ENCODE peak calls at places on chromosomes 5 and 9, in six cellular contexts. Y is nephron progenitor cell, B is A549, X is fibroblast of pulmonary artery, C is B cell, F is heart right ventricle. S is an unnamed sample.

GRCh38 chr9:136864996-136865767 is 926 bp downstream of the EDF1 start:
- DNase-seq in Y (no peak), F (no peak), X (no peak), C (peak), B (no peak), S (no peak)

GRCh38 chr5:144369001-144369400 is 198.3 kb downstream of the KCTD16 start:
- DNase-seq in B (no peak), F (no peak), C (no peak), Y (peak), X (no peak), S (no peak)

GRCh38 chr5:93092349-93093105 is 488.5 kb downstream of the NR2F1-AS1 start:
- DNase-seq in Y (no peak), F (no peak), B (no peak), C (no peak), X (peak), S (no peak)

GRCh38 chr5:53923969-53924876 is 363.8 kb downstream of the NDUFS4 start:
- DNase-seq in F (no peak), X (peak), C (no peak), Y (no peak), B (no peak), S (no peak)

GRCh38 chr5:139689631-139690384 is 41.7 kb downstream of the CXXC5 start:
- DNase-seq in B (peak), X (peak), C (peak), Y (peak), F (no peak), S (peak)

GRCh38 chr9:15711531-15712295 is 158.9 kb downstream of the CCDC171 start:
- DNase-seq in X (peak), C (no peak), F (no peak), B (no peak), Y (no peak), S (no peak)

GRCh38 chr5:37767961-37768360 is 71.9 kb downstream of the GDNF start:
- DNase-seq in F (no peak), C (no peak), B (no peak), Y (no peak), X (no peak), S (no peak)

GRCh38 chr9:38259519-38260218 is 132.8 kb upstream of the ALDH1B1 start:
- DNase-seq in C (no peak), F (no peak), B (no peak), Y (no peak), X (no peak), S (no peak)

GRCh38 chr9:114487607-114488300 is 17.5 kb downstream of the WHRN start:
- DNase-seq in C (peak), F (peak), X (peak), Y (peak), B (peak), S (peak)

GRCh38 chr9:123359546-123359945 is 3.5 kb downstream of the CRB2 start:
- DNase-seq in X (no peak), C (no peak), Y (no peak), B (no peak), F (no peak), S (no peak)

GRCh38 chr5:154138701-154139100 is 51.8 kb upstream of the GALNT10 start:
- DNase-seq in Y (no peak), X (peak), C (no peak), F (peak), B (no peak), S (no peak)

GRCh38 chr9:132458432-132458831 is 48.4 kb downstream of the CFAP77 start:
- DNase-seq in B (no peak), Y (no peak), F (no peak), C (no peak), X (no peak), S (no peak)

GRCh38 chr5:124285071-124285470 is 461.4 kb downstream of the ZNF608 start:
- DNase-seq in X (no peak), B (no peak), F (no peak), C (no peak), Y (no peak), S (no peak)

GRCh38 chr5:673140-673836 is 19.9 kb downstream of the TPPP start:
- DNase-seq in C (no peak), B (no peak), Y (no peak), F (peak), X (no peak), S (no peak)

GRCh38 chr5:171826132-171826531 is 40.5 kb downstream of the SMIM23 start:
- DNase-seq in F (no peak), Y (no peak), B (no peak), X (no peak), C (no peak), S (no peak)

GRCh38 chr5:6859001-6859400 is 145.8 kb downstream of the TENT4A start:
- DNase-seq in F (no peak), C (no peak), X (no peak), B (no peak), Y (no peak), S (no peak)

GRCh38 chr9:93465853-93466252 is 12.5 kb upstream of the FAM120AOS start:
- DNase-seq in B (no peak), Y (no peak), F (no peak), C (no peak), X (no peak), S (no peak)

GRCh38 chr5:148853868-148854267 is 27.5 kb downstream of the ADRB2 start:
- DNase-seq in X (no peak), F (no peak), B (no peak), C (no peak), Y (no peak), S (no peak)

GRCh38 chr5:58410441-58410840 is 49.4 kb downstream of the PLK2 start:
- DNase-seq in B (peak), Y (no peak), F (peak), X (peak), C (no peak), S (no peak)

GRCh38 chr5:7676455-7676854 is 174.5 kb downstream of the CFAP90 start:
- DNase-seq in C (no peak), Y (no peak), F (no peak), X (no peak), B (no peak), S (no peak)

GRCh38 chr9:108347463-108348153 is 508.2 kb downstream of the ACTL7B start:
- DNase-seq in Y (no peak), C (no peak), B (no peak), F (no peak), X (no peak), S (no peak)

GRCh38 chr5:43711496-43711895 is 108.5 kb downstream of the NNT start:
- DNase-seq in B (no peak), C (no peak), X (peak), F (no peak), Y (no peak), S (no peak)

GRCh38 chr9:123753011-123753410 is 176.9 kb downstream of the DENND1A start:
- DNase-seq in B (no peak), C (no peak), F (no peak), Y (no peak), X (no peak), S (no peak)

GRCh38 chr5:16791036-16791705 is 144.9 kb downstream of the MYO10 start:
- DNase-seq in B (peak), X (peak), F (peak), Y (peak), C (peak), S (peak)

GRCh38 chr9:133194597-133194996 is 14.5 kb downstream of the OBP2B start:
- DNase-seq in C (no peak), F (no peak), X (no peak), B (no peak), Y (no peak), S (no peak)

GRCh38 chr9:19138084-19138483 is 10.8 kb upstream of the PLIN2 start:
- DNase-seq in X (no peak), F (no peak), Y (no peak), C (no peak), B (no peak), S (no peak)

GRCh38 chr5:140328036-140328764 is 18.2 kb downstream of the HBEGF start:
- DNase-seq in Y (no peak), F (no peak), C (no peak), B (no peak), X (no peak), S (no peak)

GRCh38 chr5:141001466-141001853 is 35.2 kb downstream of the PCDHAC2 start:
- DNase-seq in B (peak), Y (peak), C (no peak), X (no peak), F (no peak), S (no peak)

GRCh38 chr5:91164424-91164823 is 218.7 kb downstream of the ARRDC3 start:
- DNase-seq in C (no peak), F (no peak), B (no peak), Y (no peak), X (no peak), S (no peak)

GRCh38 chr9:109582386-109582785 is 84.3 kb upstream of the PTPN3 start:
- DNase-seq in Y (no peak), B (no peak), F (no peak), X (no peak), C (no peak), S (no peak)

GRCh38 chr9:126131066-126132010 is 195.3 kb upstream of the MVB12B start:
- DNase-seq in X (no peak), F (no peak), C (no peak), Y (no peak), B (no peak), S (no peak)

GRCh38 chr5:36744678-36745659 is 131.6 kb upstream of the NIPBL start:
- DNase-seq in X (peak), F (peak), B (peak), C (peak), Y (peak), S (peak)

GRCh38 chr5:90000351-90000750 is 409.2 kb downstream of the CETN3 start:
- DNase-seq in F (no peak), C (peak), X (no peak), Y (no peak), B (no peak), S (no peak)

GRCh38 chr9:33161011-33161588 is 6.0 kb downstream of the B4GALT1 start:
- DNase-seq in Y (no peak), C (peak), F (peak), B (peak), X (peak), S (no peak)

GRCh38 chr9:96209407-96210031 is 92.5 kb downstream of the HSD17B3 start:
- DNase-seq in X (peak), F (no peak), Y (no peak), C (no peak), B (no peak), S (no peak)

GRCh38 chr9:107485451-107486043 is 4.0 kb downstream of the KLF4 start:
- DNase-seq in B (no peak), X (no peak), Y (no peak), C (no peak), F (no peak), S (no peak)

GRCh38 chr5:180612683-180613082 is 21.4 kb upstream of the SCGB3A1 start:
- DNase-seq in Y (no peak), B (no peak), X (no peak), F (no peak), C (no peak), S (no peak)

GRCh38 chr5:180609817-180610550 is 18.7 kb upstream of the SCGB3A1 start:
- DNase-seq in C (no peak), B (no peak), X (no peak), F (no peak), Y (no peak), S (no peak)

GRCh38 chr5:180609386-180609785 is 18.1 kb upstream of the SCGB3A1 start:
- DNase-seq in C (no peak), B (no peak), Y (no peak), F (no peak), X (no peak), S (no peak)

GRCh38 chr5:180613188-180613587 is 21.9 kb upstream of the SCGB3A1 start:
- DNase-seq in C (no peak), Y (no peak), X (no peak), B (no peak), F (no peak), S (no peak)

GRCh38 chr5:180611140-180611850 is 20.0 kb upstream of the SCGB3A1 start:
- DNase-seq in Y (no peak), B (peak), F (no peak), C (no peak), X (no peak), S (no peak)
- TF ChIP-seq CTCF in Y (no peak), B (peak), F (no peak), C (no peak), X (no peak), S (no peak)

GRCh38 chr5:145699846-145700245 is 135.3 kb downstream of the PRELID2 start:
- DNase-seq in X (no peak), F (no peak), Y (no peak), B (no peak), C (no peak), S (no peak)

GRCh38 chr5:145701404-145701803 is 133.7 kb downstream of the PRELID2 start:
- DNase-seq in X (no peak), C (no peak), F (no peak), B (no peak), Y (no peak), S (no peak)

DNA sequence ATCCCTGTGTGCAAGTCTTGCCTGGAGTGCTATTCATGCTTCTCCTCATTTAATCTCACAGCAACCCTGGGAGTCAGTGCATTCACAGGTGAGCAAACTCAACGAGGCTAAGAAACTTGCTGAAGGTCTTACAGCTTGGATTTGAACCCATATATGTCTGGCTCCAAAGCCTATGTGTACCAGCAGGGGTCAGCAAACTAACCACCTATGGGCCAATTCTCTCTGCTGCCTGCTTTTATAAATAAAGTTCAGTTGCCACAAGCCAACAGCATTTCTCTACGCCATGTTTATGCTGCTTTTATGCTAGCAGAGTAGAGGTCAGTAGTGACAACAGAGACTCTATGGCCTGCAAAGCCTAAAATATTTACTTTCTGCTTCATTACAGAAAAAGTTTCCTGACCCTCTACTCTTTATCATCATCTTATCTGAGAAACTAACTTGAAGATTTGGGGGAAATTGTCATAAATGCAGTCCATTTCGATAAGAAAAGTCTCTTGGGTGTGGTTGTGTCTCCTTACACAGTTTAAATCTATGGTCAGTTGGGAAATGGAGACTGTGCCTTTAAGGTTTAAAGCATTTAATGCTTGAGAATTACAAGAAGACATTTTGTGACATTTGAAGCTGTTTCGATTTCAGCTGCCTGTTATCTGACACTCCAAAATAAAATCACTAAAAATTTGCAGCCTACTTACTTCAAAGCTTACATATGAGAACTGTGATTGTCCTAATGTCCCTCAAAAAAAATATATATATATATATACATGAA is 137.7 kb downstream of the PRELID2 start:
- DNase-seq in F (no peak), X (peak), B (peak), Y (peak), C (no peak), S (peak)
- TF ChIP-seq CTCF in F (peak), X (peak), B (peak), Y (peak), C (no peak), S (peak)

DNA sequence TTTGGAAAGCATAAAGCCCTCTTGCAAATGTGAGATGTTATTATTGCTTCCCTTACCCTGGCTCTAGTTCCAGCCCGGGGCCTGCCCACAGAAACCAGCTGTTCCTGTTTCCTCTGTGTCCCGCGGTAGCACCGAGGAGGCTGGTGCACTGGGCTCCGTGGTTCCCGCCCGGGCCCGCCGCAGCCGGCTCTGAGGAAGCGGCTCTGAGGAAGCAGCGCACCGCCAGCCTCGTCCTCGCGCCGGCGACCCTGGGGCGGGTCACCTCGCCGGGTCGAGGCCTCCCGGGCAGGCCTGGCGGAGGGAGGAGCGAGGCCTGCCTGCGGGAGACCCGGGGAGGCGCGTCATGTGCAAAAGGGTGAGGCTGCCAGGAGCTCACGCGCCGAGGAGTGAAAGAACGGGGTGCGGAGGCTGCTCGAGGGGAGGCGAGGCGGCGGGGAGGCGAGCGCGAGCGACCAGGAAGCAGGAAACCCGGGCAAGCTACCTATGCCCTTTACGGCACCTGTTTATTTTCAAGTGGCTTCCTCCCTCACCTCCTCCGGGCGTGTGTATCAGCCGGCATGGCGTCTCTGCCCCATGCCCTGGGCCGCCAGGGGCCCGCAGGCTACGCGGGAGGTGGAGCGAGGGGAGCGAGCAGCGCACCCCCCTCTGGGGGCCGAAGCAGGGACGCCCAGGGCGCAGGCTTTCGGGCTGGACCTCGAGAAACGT is 61.3 kb upstream of the MEGF10 start:
- DNase-seq in Y (peak), F (peak), X (peak), C (peak), B (peak), S (peak)
- TF ChIP-seq CTCF in Y (no peak), F (no peak), X (no peak), C (no peak), B (no peak), S (no peak)

GRCh38 chr5:80093796-80094195 is 58.6 kb downstream of the THBS4 start:
- DNase-seq in B (no peak), C (no peak), Y (peak), X (no peak), F (no peak), S (no peak)
- TF ChIP-seq CTCF in B (no peak), C (no peak), Y (no peak), X (no peak), F (no peak), S (no peak)

GRCh38 chr9:4073371-4073770 is 226.5 kb downstream of the GLIS3 start:
- DNase-seq in F (no peak), Y (no peak), B (peak), C (no peak), X (no peak), S (no peak)
- TF ChIP-seq CTCF in F (no peak), Y (peak), B (no peak), C (no peak), X (peak), S (peak)

GRCh38 chr5:150485770-150486401 is 22.0 kb upstream of the NDST1 start:
- DNase-seq in X (peak), Y (peak), B (peak), C (no peak), F (peak), S (peak)
- TF ChIP-seq CTCF in X (no peak), Y (no peak), B (no peak), C (no peak), F (no peak), S (no peak)

S was measured in GM13977.